ENCODE peak calls at places on chromosomes 6 and 20, in nine cellular contexts. R is heart left ventricle, P is AG09319, C is bronchial epithelial cell, G is fibroblast of lung, Y is GM12865, D is hepatocyte, L is foreskin fibroblast, B is choroid plexus epithelial cell. T is an unnamed sample.

GRCh38 chr6:82904860-82905259 is 160.8 kb downstream of the UBE3D start:
- DNase-seq in R (no peak), P (no peak), C (no peak), G (no peak), Y (no peak), D (no peak), L (no peak), B (no peak), T (no peak)

GRCh38 chr6:100117680-100118079 is 123.7 kb upstream of the MCHR2 start:
- DNase-seq in R (no peak), P (no peak), C (no peak), G (no peak), Y (peak; percentile 5), D (no peak), L (no peak), B (no peak), T (no peak)

GRCh38 chr6:2911171-2911570 is 8.1 kb upstream of the SERPINB9 start:
- DNase-seq in R (no peak), P (no peak), C (peak; percentile 25), G (no peak), Y (peak; percentile 65), D (no peak), L (no peak), B (no peak), T (no peak)

GRCh38 chr20:51486197-51487005 is 56.1 kb downstream of the NFATC2 start:
- DNase-seq in R (peak; percentile 11), P (no peak), C (peak; percentile 45), G (peak; percentile 83), Y (no peak), D (no peak), L (peak; percentile 18), B (no peak), T (no peak)

GRCh38 chr6:167787896-167788530 is 38.7 kb upstream of the AFDN start:
- DNase-seq in R (no peak), P (no peak), C (no peak), G (peak; percentile 3), Y (no peak), D (no peak), L (no peak), B (no peak), T (no peak)

GRCh38 chr6:40477246-40478126 is 109.7 kb downstream of the LRFN2 start:
- DNase-seq in R (no peak), P (no peak), C (no peak), G (no peak), Y (peak; percentile 4), D (peak; percentile 48), L (no peak), B (no peak), T (peak; percentile 14)

GRCh38 chr6:11747021-11747420 is 31.6 kb downstream of the ADTRP start:
- DNase-seq in R (no peak), P (no peak), C (no peak), G (peak; percentile 59), Y (no peak), D (no peak), L (no peak), B (no peak), T (no peak)

GRCh38 chr20:1741309-1742048 is 83.9 kb upstream of the SIRPG start:
- DNase-seq in R (no peak), P (no peak), C (no peak), G (no peak), Y (no peak), D (no peak), L (no peak), B (no peak), T (no peak)

GRCh38 chr6:10175330-10175729 is 239.5 kb downstream of the TFAP2A start:
- DNase-seq in R (no peak), P (no peak), C (peak; percentile 82), G (no peak), Y (no peak), D (no peak), L (no peak), B (no peak), T (no peak)

GRCh38 chr6:16760536-16761468 is at the start of gene ATXN1:
- DNase-seq in R (peak; percentile 69), P (no peak), C (peak; percentile 36), G (no peak), Y (peak; percentile 32), D (peak; percentile 80), L (peak; percentile 73), B (peak; percentile 82), T (peak; percentile 64)

GRCh38 chr6:39625209-39625608 is 100.0 kb downstream of the KIF6 start:
- DNase-seq in R (no peak), P (no peak), C (no peak), G (no peak), Y (no peak), D (no peak), L (no peak), B (no peak), T (no peak)

GRCh38 chr20:46056027-46056833 is 27.2 kb downstream of the SLC12A5 start:
- DNase-seq in R (no peak), P (no peak), C (no peak), G (no peak), Y (no peak), D (no peak), L (no peak), B (no peak), T (no peak)

GRCh38 chr20:17657079-17657825 is 24.8 kb downstream of the RRBP1 start:
- DNase-seq in R (peak; percentile 19), P (no peak), C (no peak), G (no peak), Y (no peak), D (no peak), L (no peak), B (no peak), T (no peak)

GRCh38 chr6:107716688-107717089 is 107.4 kb downstream of the SCML4 start:
- DNase-seq in R (no peak), P (no peak), C (no peak), G (peak; percentile 21), Y (peak; percentile 70), D (no peak), L (no peak), B (peak; percentile 54), T (peak; percentile 89)

GRCh38 chr6:29447670-29448069 is 8.6 kb downstream of the OR10C1 start:
- DNase-seq in R (no peak), P (no peak), C (peak; percentile 62), G (no peak), Y (no peak), D (no peak), L (no peak), B (peak; percentile 0), T (no peak)

DNA sequence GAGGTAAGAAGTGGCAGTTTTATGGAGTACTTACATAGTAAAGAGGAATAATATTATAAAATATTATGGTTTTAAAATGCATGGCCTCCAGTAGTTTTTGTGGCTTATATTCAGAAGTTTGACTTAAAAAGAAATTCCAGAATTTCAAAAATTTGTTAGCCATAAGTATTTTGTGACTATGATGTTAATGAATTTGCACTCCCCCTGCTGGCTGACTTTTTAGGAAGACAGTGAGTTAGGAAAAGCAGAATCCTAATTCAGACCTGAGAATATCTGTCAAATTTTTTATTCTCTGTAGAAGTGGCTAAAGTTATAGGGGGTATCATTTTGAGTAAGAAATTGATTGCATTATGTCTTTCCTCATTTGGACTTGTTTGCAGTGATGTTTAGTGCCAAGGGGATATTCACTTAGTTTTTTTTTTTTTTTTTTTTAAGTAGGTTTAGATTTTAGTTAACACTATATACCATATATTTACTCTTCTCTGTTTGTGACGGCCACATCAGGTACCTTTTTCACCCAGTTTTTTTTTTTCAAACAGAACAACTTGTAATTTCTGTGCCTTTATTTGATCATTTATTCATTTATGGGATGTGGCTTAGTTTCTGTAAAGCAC is 40.8 kb downstream of the ZFAND3 start:
- DNase-seq in R (no peak), P (no peak), C (peak; percentile 44), G (peak; percentile 49), Y (peak; percentile 32), D (peak; percentile 35), L (peak; percentile 76), B (peak; percentile 70), T (peak; percentile 24)
- TF ChIP-seq CTCF in R (peak; percentile 68), P (peak; percentile 70), C (peak; percentile 37), G (peak; percentile 67), Y (peak; percentile 44), D (peak; percentile 55), L (peak; percentile 69), B (peak; percentile 70), T (peak; percentile 77)

GRCh38 chr6:907928-908327 is 215.0 kb upstream of the EXOC2 start:
- DNase-seq in R (no peak), P (no peak), C (no peak), G (no peak), Y (no peak), D (no peak), L (no peak), B (no peak), T (no peak)

GRCh38 chr6:917296-917695 is 224.4 kb upstream of the EXOC2 start:
- DNase-seq in R (no peak), P (no peak), C (no peak), G (no peak), Y (no peak), D (no peak), L (no peak), B (no peak), T (no peak)

GRCh38 chr6:916160-916559 is 223.2 kb upstream of the EXOC2 start:
- DNase-seq in R (no peak), P (no peak), C (no peak), G (no peak), Y (no peak), D (no peak), L (no peak), B (no peak), T (no peak)

GRCh38 chr6:917939-918338 is 225.0 kb upstream of the EXOC2 start:
- DNase-seq in R (no peak), P (no peak), C (no peak), G (no peak), Y (no peak), D (no peak), L (no peak), B (no peak), T (no peak)

GRCh38 chr6:912871-913663 is 220.1 kb upstream of the EXOC2 start:
- DNase-seq in R (no peak), P (peak; percentile 49), C (peak; percentile 49), G (no peak), Y (peak; percentile 12), D (peak; percentile 73), L (peak; percentile 89), B (peak; percentile 82), T (no peak)
- TF ChIP-seq CTCF in R (peak; percentile 37), P (peak; percentile 85), C (peak; percentile 91), G (peak; percentile 70), Y (peak; percentile 40), D (peak; percentile 67), L (peak; percentile 69), B (peak; percentile 84), T (no peak)

DNA sequence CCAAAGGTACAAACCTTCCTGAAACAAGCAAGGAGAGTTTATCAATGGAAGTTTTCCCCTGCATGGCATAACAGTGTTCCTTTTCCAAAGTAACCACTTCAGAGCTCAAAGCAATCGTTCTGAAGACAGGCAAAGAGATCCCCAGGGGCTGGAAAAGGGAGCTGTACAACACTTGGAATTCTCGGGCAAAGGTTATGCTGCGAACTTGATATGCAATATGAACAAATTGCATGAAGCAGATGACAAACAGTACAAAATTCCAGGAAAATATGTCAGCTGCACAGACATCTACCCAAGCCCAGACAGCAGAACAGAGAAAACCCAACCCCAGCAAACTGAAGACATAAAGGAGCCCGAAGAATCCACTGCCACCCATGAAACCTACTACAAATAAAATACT is 18.4 kb downstream of the POPDC3 start:
- DNase-seq in R (no peak), P (no peak), C (no peak), G (no peak), Y (no peak), D (no peak), L (no peak), B (no peak), T (no peak)
- TF ChIP-seq CTCF in R (no peak), P (no peak), C (no peak), G (no peak), Y (no peak), D (no peak), L (no peak), B (no peak), T (no peak)

GRCh38 chr6:98833101-98834059 is 994 bp upstream of the POU3F2 start:
- DNase-seq in R (no peak), P (no peak), C (no peak), G (peak; percentile 62), Y (no peak), D (peak; percentile 57), L (peak; percentile 63), B (peak; percentile 43), T (peak; percentile 50)
- TF ChIP-seq CTCF in R (no peak), P (no peak), C (no peak), G (no peak), Y (no peak), D (no peak), L (no peak), B (no peak), T (no peak)